ENCODE peak calls at places on chromosome 2, in four cellular contexts. One of them, this sample, is unnamed.

GRCh38 chr2:161161074-161161577 is 898 bp downstream of the TANK start:
- DNase-seq in A549: no peak
- DNase-seq in GM12878: no peak
- DNase-seq in HepG2: peak
- DNase-seq in this sample: no peak

GRCh38 chr2:36318547-36318946 is 37.0 kb upstream of the CRIM1 start:
- DNase-seq in HepG2: peak
- DNase-seq in GM12878: no peak
- DNase-seq in A549: peak
- DNase-seq in this sample: no peak

GRCh38 chr2:3656762-3657691 is 973 bp upstream of the ALLC start:
- DNase-seq in A549: no peak
- DNase-seq in HepG2: peak
- DNase-seq in GM12878: no peak
- DNase-seq in this sample: no peak

GRCh38 chr2:104790100-104790811 is 63.7 kb upstream of the POU3F3 start:
- DNase-seq in GM12878: no peak
- DNase-seq in HepG2: no peak
- DNase-seq in A549: no peak
- DNase-seq in this sample: no peak

GRCh38 chr2:73028841-73029240 is 42.7 kb downstream of the SFXN5 start:
- DNase-seq in A549: no peak
- DNase-seq in GM12878: no peak
- DNase-seq in HepG2: no peak
- DNase-seq in this sample: no peak

GRCh38 chr2:222582931-222583330 is 73.0 kb downstream of the FARSB start:
- DNase-seq in A549: peak
- DNase-seq in GM12878: no peak
- DNase-seq in HepG2: peak
- DNase-seq in this sample: no peak

GRCh38 chr2:37232131-37232933 is 874 bp downstream of the NDUFAF7 start:
- DNase-seq in HepG2: peak
- DNase-seq in GM12878: no peak
- DNase-seq in A549: peak
- DNase-seq in this sample: peak

GRCh38 chr2:170973492-170974303 is 44.6 kb downstream of the GORASP2 start:
- DNase-seq in GM12878: peak
- DNase-seq in HepG2: peak
- DNase-seq in A549: peak
- DNase-seq in this sample: peak

GRCh38 chr2:157874997-157875719 is 972 bp downstream of the ACVR1 start:
- DNase-seq in GM12878: no peak
- DNase-seq in HepG2: no peak
- DNase-seq in A549: peak
- DNase-seq in this sample: peak

GRCh38 chr2:213284105-213285090 is at the start of gene SPAG16:
- DNase-seq in HepG2: peak
- DNase-seq in GM12878: peak
- DNase-seq in A549: peak
- DNase-seq in this sample: peak

GRCh38 chr2:79770926-79771325 is 258.1 kb downstream of the CTNNA2 start:
- DNase-seq in A549: no peak
- DNase-seq in GM12878: no peak
- DNase-seq in HepG2: no peak
- DNase-seq in this sample: no peak

GRCh38 chr2:49288902-49289680 is 134.8 kb upstream of the FSHR start:
- DNase-seq in GM12878: no peak
- DNase-seq in A549: no peak
- DNase-seq in HepG2: no peak
- DNase-seq in this sample: no peak

GRCh38 chr2:49286045-49286444 is 131.7 kb upstream of the FSHR start:
- DNase-seq in HepG2: no peak
- DNase-seq in GM12878: no peak
- DNase-seq in A549: no peak
- DNase-seq in this sample: no peak

GRCh38 chr2:49286726-49287125 is 132.4 kb upstream of the FSHR start:
- DNase-seq in HepG2: no peak
- DNase-seq in A549: no peak
- DNase-seq in GM12878: no peak
- DNase-seq in this sample: no peak

GRCh38 chr2:49289711-49290110 is 135.4 kb upstream of the FSHR start:
- DNase-seq in HepG2: no peak
- DNase-seq in A549: no peak
- DNase-seq in GM12878: no peak
- DNase-seq in this sample: no peak

GRCh38 chr2:49288113-49288710 is 133.9 kb upstream of the FSHR start:
- DNase-seq in GM12878: no peak
- DNase-seq in A549: no peak
- DNase-seq in HepG2: no peak
- DNase-seq in this sample: no peak
- TF ChIP-seq CHD4 in GM12878: no peak
- TF ChIP-seq CHD4 in A549: no peak
- TF ChIP-seq CHD4 in HepG2: no peak
- TF ChIP-seq CHD4 in this sample: no peak

GRCh38 chr2:226656367-226656766 is 143.3 kb downstream of the IRS1 start:
- DNase-seq in A549: peak
- DNase-seq in GM12878: no peak
- DNase-seq in HepG2: peak
- DNase-seq in this sample: no peak
- H3K4me2 ChIP-seq in A549: peak
- H3K4me2 ChIP-seq in GM12878: no peak
- H3K4me2 ChIP-seq in HepG2: no peak
- H3K4me2 ChIP-seq in this sample: no peak

DNA sequence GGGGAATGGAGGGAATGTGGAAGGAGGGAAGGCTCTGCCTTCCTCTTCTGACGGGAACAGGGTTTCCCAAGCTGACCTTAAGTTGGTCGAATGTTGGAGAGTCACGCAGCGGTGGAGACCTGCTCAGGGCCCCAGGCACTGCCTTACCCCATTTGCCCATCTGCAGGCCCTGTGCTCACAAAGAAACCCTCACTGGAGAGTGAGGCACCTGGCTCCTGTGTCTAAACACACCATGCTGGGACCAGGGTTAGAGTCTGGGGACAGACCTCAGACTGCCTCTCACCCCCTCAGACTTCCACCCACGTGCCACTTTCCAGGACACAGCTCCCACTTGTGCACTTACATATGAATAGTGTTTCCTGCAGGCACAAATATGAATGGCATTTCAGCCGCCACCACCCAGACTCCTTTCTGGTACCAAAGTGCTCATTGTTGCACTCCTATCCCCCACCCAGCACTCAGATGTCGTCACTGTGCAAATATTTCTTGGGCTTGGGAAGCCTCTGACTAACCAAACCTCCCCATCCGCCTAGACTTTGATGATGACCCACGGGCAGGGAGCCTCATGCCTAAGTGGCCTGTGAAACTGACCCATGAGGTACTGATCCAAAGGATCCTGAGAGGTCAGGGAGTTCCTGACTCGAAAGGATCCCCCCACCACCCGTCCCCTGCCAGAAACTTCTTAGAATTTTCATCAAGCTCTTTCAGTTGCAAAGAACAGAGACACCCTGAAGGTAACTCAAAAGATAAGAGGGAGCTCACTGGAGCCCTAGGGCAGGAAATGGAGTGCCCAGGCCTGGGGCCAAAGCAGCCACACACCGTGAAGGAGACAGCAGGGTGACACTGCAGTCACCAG is 78.3 kb downstream of the STPG4 start:
- DNase-seq in GM12878: no peak
- DNase-seq in HepG2: peak
- DNase-seq in A549: peak
- DNase-seq in this sample: no peak
- TF ChIP-seq CHD4 in GM12878: no peak
- TF ChIP-seq CHD4 in HepG2: peak
- TF ChIP-seq CHD4 in A549: no peak
- TF ChIP-seq CHD4 in this sample: no peak

DNA sequence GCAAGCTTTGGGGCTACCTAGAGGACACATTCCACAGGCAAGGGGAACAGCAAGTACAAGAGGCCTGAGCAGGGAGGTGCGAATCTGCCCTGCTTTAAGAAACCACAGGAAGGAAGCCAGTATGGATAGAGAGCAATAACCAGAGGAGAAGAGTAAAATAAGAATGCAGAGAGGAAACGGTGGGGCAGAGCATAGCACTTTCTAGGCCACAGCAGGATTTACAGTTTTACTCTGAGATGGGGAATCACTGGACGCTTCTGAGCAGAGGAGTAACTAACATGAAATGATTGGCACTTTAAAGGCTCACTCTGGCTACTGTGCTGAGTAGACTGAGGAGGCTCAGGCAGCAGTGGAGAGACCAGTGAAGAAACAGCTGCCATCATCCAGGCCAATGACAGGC is 23.8 kb downstream of the AAK1 start:
- DNase-seq in GM12878: no peak
- DNase-seq in A549: no peak
- DNase-seq in HepG2: no peak
- DNase-seq in this sample: no peak
- H3K4me2 ChIP-seq in GM12878: peak
- H3K4me2 ChIP-seq in A549: no peak
- H3K4me2 ChIP-seq in HepG2: no peak
- H3K4me2 ChIP-seq in this sample: no peak

DNA sequence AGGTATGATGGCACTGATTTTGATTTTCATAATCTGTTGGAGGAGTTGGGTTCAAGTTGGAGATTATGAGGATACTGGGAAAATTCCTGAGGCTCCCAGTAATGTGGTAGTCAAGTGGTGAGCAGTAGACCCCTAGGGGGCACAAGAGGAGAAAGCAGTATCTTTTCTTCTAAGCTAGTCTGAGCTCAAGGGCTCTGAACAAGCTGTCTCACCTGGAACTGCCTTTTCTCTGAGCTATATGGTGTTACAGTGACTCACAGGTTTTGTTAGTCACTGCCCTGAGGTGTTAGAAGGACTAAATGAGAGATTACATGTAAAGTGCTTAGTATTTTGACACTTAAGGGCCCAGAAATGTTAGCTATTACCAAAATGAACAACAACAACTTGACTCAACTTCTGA is 42.2 kb downstream of the CD302 start:
- DNase-seq in A549: peak
- DNase-seq in HepG2: peak
- DNase-seq in GM12878: no peak
- DNase-seq in this sample: peak
- TF ChIP-seq CHD4 in A549: no peak
- TF ChIP-seq CHD4 in HepG2: no peak
- TF ChIP-seq CHD4 in GM12878: no peak
- TF ChIP-seq CHD4 in this sample: no peak